ENCODE peak calls at places on chromosomes 16 and 17, in five cellular contexts. E is astrocyte of the spinal cord, N is AG08396, J is GM23248, A is pancreas. Z is an unnamed sample.
A peak's percentile ranks its signal among the peaks of the same experiment; 100 is the strongest.

GRCh38 chr16:64409762-64410161 is 712.1 kb downstream of the CDH11 start:
- DNase-seq in J (peak; percentile 62), A (no peak), E (no peak), N (no peak), Z (no peak)

GRCh38 chr16:67805718-67806427 is 487 bp downstream of the RANBP10 start:
- DNase-seq in A (peak; percentile 64), N (no peak), J (no peak), E (no peak), Z (peak; percentile 6)

GRCh38 chr17:35588196-35588920 is 1.2 kb downstream of the AP2B1 start:
- DNase-seq in A (no peak), J (peak; percentile 80), E (peak; percentile 74), N (peak; percentile 30), Z (peak; percentile 88)

GRCh38 chr16:30064746-30065111 is 831 bp upstream of the ALDOA start:
- DNase-seq in E (no peak), A (no peak), J (no peak), N (peak; percentile 24), Z (no peak)

GRCh38 chr16:66539628-66540469 is 10.1 kb downstream of the TK2 start:
- DNase-seq in J (no peak), N (no peak), E (peak; percentile 61), A (no peak), Z (peak; percentile 78)

GRCh38 chr17:351436-351713 is 1.2 kb downstream of the RPH3AL start:
- DNase-seq in A (peak; percentile 35), N (no peak), J (no peak), E (no peak), Z (no peak)

GRCh38 chr16:65057184-65057583 is 64.7 kb downstream of the CDH11 start:
- DNase-seq in A (no peak), E (no peak), J (no peak), N (no peak), Z (no peak)

GRCh38 chr17:73278465-73279453 is 17.1 kb upstream of the CPSF4L start:
- DNase-seq in N (peak; percentile 29), A (peak; percentile 62), E (no peak), J (peak; percentile 22), Z (no peak)

GRCh38 chr16:86229866-86230656 is 280.3 kb upstream of the FOXF1 start:
- DNase-seq in J (no peak), A (no peak), N (no peak), E (no peak), Z (no peak)

GRCh38 chr16:56985288-56985961 is 3.9 kb upstream of the NLRC5 start:
- DNase-seq in N (peak; percentile 87), A (no peak), J (peak; percentile 96), E (peak; percentile 85), Z (peak; percentile 82)

GRCh38 chr16:84505249-84506156 is 1.0 kb upstream of the MEAK7 start:
- DNase-seq in N (no peak), E (no peak), A (peak; percentile 61), J (no peak), Z (no peak)